ENCODE peak calls at places on chromosomes 3 and 15, in ten cellular contexts. X is GM20000; K is stimulated activated CD4-positive, alpha-beta T cell treated with anti-CD3 and anti-CD28 coated beads, Interleukin-1b, Interleukin-23, amount 100 ng/mL, for 24 hours; F is AG09319; N is Ammon's horn; B is mesendoderm; G is Right ventricle myocardium superior; L is naive thymus-derived CD8-positive, alpha-beta T cell; M is type B pancreatic cell; R is activated gamma-delta T cell. S is an unnamed sample.

GRCh38 chr15:29676961-29677402 is 145.3 kb downstream of the TJP1 start:
- DNase-seq in X (no peak), K (no peak), F (no peak), N (no peak), B (no peak), G (no peak), L (no peak), M (no peak), R (no peak), S (no peak)

GRCh38 chr3:130377960-130378676 is 32.6 kb downstream of the COL6A5 start:
- DNase-seq in X (no peak), K (no peak), F (no peak), N (no peak), B (no peak), G (no peak), L (no peak), M (no peak), R (no peak), S (no peak)

GRCh38 chr3:51874889-51875288 is 512 bp downstream of the IQCF5 start:
- DNase-seq in X (no peak), K (no peak), F (no peak), N (no peak), B (no peak), G (no peak), L (no peak), M (no peak), R (no peak), S (no peak)

GRCh38 chr3:1228289-1228688 is 135.5 kb downstream of the CNTN6 start:
- DNase-seq in X (no peak), K (no peak), F (no peak), N (no peak), B (no peak), G (no peak), L (no peak), M (no peak), R (no peak), S (no peak)

GRCh38 chr15:57887825-57888224 is 177.7 kb downstream of the ALDH1A2 start:
- DNase-seq in X (no peak), K (no peak), F (no peak), N (no peak), B (no peak), G (no peak), L (no peak), M (no peak), R (no peak), S (no peak)

GRCh38 chr3:133494469-133494868 is 79.0 kb upstream of the CDV3 start:
- DNase-seq in X (no peak), K (no peak), F (no peak), N (no peak), B (peak), G (no peak), L (peak), M (no peak), R (no peak), S (no peak)

GRCh38 chr15:69421498-69421897 is 7.3 kb downstream of the KIF23 start:
- DNase-seq in X (no peak), K (no peak), F (no peak), N (no peak), B (no peak), G (no peak), L (no peak), M (no peak), R (no peak), S (no peak)

GRCh38 chr15:98651581-98652220 is 3.4 kb downstream of the IGF1R start:
- DNase-seq in X (no peak), K (no peak), F (no peak), N (no peak), B (peak), G (no peak), L (peak), M (no peak), R (no peak), S (no peak)

GRCh38 chr15:43402255-43402654 is 31.4 kb downstream of the TUBGCP4 start:
- DNase-seq in X (no peak), K (no peak), F (no peak), N (no peak), B (no peak), G (no peak), L (no peak), M (no peak), R (no peak), S (no peak)

GRCh38 chr15:37733628-37734027 is 200.8 kb upstream of the TMCO5A start:
- DNase-seq in X (no peak), K (no peak), F (no peak), N (no peak), B (no peak), G (no peak), L (no peak), M (no peak), R (no peak), S (no peak)

GRCh38 chr3:177385831-177386301 is 188.6 kb upstream of the TBL1XR1 start:
- DNase-seq in X (no peak), K (no peak), F (peak), N (no peak), B (no peak), G (no peak), L (no peak), M (no peak), R (no peak), S (no peak)

GRCh38 chr3:70974752-70975151 is 608.8 kb downstream of the FOXP1 start:
- DNase-seq in X (no peak), K (no peak), F (no peak), N (no peak), B (no peak), G (no peak), L (no peak), M (no peak), R (no peak), S (no peak)